ENCODE peak calls at places on chromosomes 4 and X, in eight cellular contexts. One of them, this sample, is unnamed.

GRCh38 chr4:24963277-24963676 is 50.4 kb upstream of the CCDC149 start:
- DNase-seq in stomach: no peak
- DNase-seq in SK-N-SH: no peak
- DNase-seq in GM12878: no peak
- DNase-seq in A549: no peak
- DNase-seq in suprapubic skin: no peak
- DNase-seq in transverse colon: no peak
- DNase-seq in ovary: no peak
- DNase-seq in this sample: no peak

GRCh38 chr4:100738388-100739165 is 220.8 kb upstream of the EMCN start:
- DNase-seq in SK-N-SH: no peak
- DNase-seq in A549: peak
- DNase-seq in transverse colon: peak
- DNase-seq in suprapubic skin: no peak
- DNase-seq in stomach: peak
- DNase-seq in GM12878: no peak
- DNase-seq in ovary: no peak
- DNase-seq in this sample: peak

GRCh38 chr4:150115851-150116250 is 37.6 kb downstream of the DCLK2 start:
- DNase-seq in A549: no peak
- DNase-seq in stomach: no peak
- DNase-seq in ovary: no peak
- DNase-seq in SK-N-SH: no peak
- DNase-seq in GM12878: no peak
- DNase-seq in transverse colon: no peak
- DNase-seq in suprapubic skin: no peak
- DNase-seq in this sample: no peak

GRCh38 chrX:107731831-107732502 is 43.6 kb downstream of the TSC22D3 start:
- DNase-seq in stomach: peak
- DNase-seq in A549: peak
- DNase-seq in transverse colon: peak
- DNase-seq in ovary: peak
- DNase-seq in SK-N-SH: peak
- DNase-seq in GM12878: no peak
- DNase-seq in suprapubic skin: no peak
- DNase-seq in this sample: peak

GRCh38 chr4:172858731-172859230 is 309.8 kb upstream of the GALNT7 start:
- DNase-seq in A549: no peak
- DNase-seq in GM12878: no peak
- DNase-seq in stomach: no peak
- DNase-seq in SK-N-SH: no peak
- DNase-seq in ovary: no peak
- DNase-seq in suprapubic skin: no peak
- DNase-seq in transverse colon: no peak
- DNase-seq in this sample: no peak

GRCh38 chr4:73676881-73677323 is 56.7 kb upstream of the RASSF6 start:
- DNase-seq in suprapubic skin: no peak
- DNase-seq in GM12878: peak
- DNase-seq in A549: peak
- DNase-seq in transverse colon: no peak
- DNase-seq in stomach: no peak
- DNase-seq in SK-N-SH: no peak
- DNase-seq in ovary: no peak
- DNase-seq in this sample: no peak

GRCh38 chr4:126697748-126698147 is 935.0 kb upstream of the INTU start:
- DNase-seq in GM12878: no peak
- DNase-seq in ovary: no peak
- DNase-seq in stomach: no peak
- DNase-seq in suprapubic skin: no peak
- DNase-seq in A549: no peak
- DNase-seq in transverse colon: no peak
- DNase-seq in SK-N-SH: no peak
- DNase-seq in this sample: no peak

GRCh38 chr4:163331629-163332360 is 601 bp downstream of the NPY1R start:
- DNase-seq in A549: no peak
- DNase-seq in GM12878: no peak
- DNase-seq in suprapubic skin: no peak
- DNase-seq in ovary: peak
- DNase-seq in transverse colon: peak
- DNase-seq in SK-N-SH: peak
- DNase-seq in stomach: no peak
- DNase-seq in this sample: no peak

GRCh38 chr4:8765084-8765483 is 106.6 kb downstream of the HMX1 start:
- DNase-seq in stomach: no peak
- DNase-seq in SK-N-SH: no peak
- DNase-seq in suprapubic skin: peak
- DNase-seq in ovary: no peak
- DNase-seq in A549: no peak
- DNase-seq in GM12878: no peak
- DNase-seq in transverse colon: no peak
- DNase-seq in this sample: peak

GRCh38 chr4:85166318-85166717 is 199.8 kb upstream of the WDFY3 start:
- DNase-seq in transverse colon: peak
- DNase-seq in A549: peak
- DNase-seq in SK-N-SH: no peak
- DNase-seq in stomach: no peak
- DNase-seq in GM12878: no peak
- DNase-seq in suprapubic skin: no peak
- DNase-seq in ovary: no peak
- DNase-seq in this sample: no peak

GRCh38 chr4:187302456-187302855 is 578.8 kb upstream of the FAT1 start:
- DNase-seq in SK-N-SH: no peak
- DNase-seq in stomach: no peak
- DNase-seq in ovary: no peak
- DNase-seq in GM12878: no peak
- DNase-seq in transverse colon: no peak
- DNase-seq in suprapubic skin: no peak
- DNase-seq in A549: no peak
- DNase-seq in this sample: no peak

GRCh38 chrX:15911729-15912550 is 57.3 kb upstream of the AP1S2 start:
- DNase-seq in GM12878: no peak
- DNase-seq in ovary: no peak
- DNase-seq in transverse colon: no peak
- DNase-seq in SK-N-SH: no peak
- DNase-seq in suprapubic skin: no peak
- DNase-seq in stomach: no peak
- DNase-seq in A549: peak
- DNase-seq in this sample: no peak

DNA sequence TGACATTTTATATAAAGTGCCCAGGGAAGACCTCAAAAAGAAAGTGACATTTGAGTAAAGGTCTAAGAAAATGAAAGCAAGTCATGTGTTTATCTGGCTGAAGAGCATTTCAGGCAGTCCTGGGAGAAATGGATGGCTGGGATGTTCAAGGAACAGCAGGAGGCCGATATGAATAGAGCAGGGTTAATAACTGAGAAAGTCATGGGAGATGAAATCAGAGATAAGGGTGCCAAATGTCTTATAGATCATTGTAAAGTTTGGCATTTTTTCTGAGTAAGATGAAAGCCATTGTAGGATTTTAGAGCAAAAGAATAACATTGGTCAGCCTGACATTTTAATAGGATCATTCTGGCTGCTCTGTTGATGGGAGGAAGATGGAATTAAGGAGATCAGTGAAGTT is 18.4 kb downstream of the AIMP1 start:
- DNase-seq in transverse colon: no peak
- DNase-seq in suprapubic skin: no peak
- DNase-seq in stomach: no peak
- DNase-seq in ovary: no peak
- DNase-seq in SK-N-SH: no peak
- DNase-seq in A549: no peak
- DNase-seq in GM12878: no peak
- DNase-seq in this sample: no peak
- TF ChIP-seq EP300 in transverse colon: no peak
- TF ChIP-seq EP300 in suprapubic skin: no peak
- TF ChIP-seq EP300 in stomach: no peak
- TF ChIP-seq EP300 in ovary: no peak
- TF ChIP-seq EP300 in SK-N-SH: no peak
- TF ChIP-seq EP300 in A549: no peak
- TF ChIP-seq EP300 in GM12878: no peak
- TF ChIP-seq EP300 in this sample: no peak

DNA sequence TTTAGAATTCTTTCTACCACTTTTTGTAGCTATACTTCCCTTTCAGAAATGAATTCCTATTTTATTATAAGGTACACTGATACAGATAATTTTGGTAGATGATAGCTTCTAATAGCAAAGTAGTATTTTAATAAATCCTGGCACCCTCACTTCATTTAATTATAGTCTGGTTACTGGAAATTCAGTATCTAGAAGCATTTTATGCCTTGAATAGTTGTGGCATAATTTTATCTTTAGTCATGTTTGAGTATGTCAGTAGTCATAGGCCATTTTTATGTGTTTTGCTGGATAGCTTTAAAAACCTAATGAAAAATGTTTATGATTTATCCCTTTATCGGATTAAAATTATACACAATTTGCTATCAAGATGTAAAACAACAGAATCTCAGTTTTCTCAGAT is 92.3 kb downstream of the DIAPH2 start:
- DNase-seq in GM12878: no peak
- DNase-seq in transverse colon: no peak
- DNase-seq in stomach: no peak
- DNase-seq in A549: no peak
- DNase-seq in suprapubic skin: no peak
- DNase-seq in ovary: no peak
- DNase-seq in SK-N-SH: no peak
- DNase-seq in this sample: no peak
- TF ChIP-seq EP300 in GM12878: no peak
- TF ChIP-seq EP300 in transverse colon: no peak
- TF ChIP-seq EP300 in stomach: no peak
- TF ChIP-seq EP300 in A549: no peak
- TF ChIP-seq EP300 in suprapubic skin: no peak
- TF ChIP-seq EP300 in ovary: no peak
- TF ChIP-seq EP300 in SK-N-SH: no peak
- TF ChIP-seq EP300 in this sample: no peak

GRCh38 chr4:147157860-147158701 is 212.4 kb upstream of the TTC29 start:
- DNase-seq in GM12878: no peak
- DNase-seq in suprapubic skin: peak
- DNase-seq in transverse colon: peak
- DNase-seq in A549: peak
- DNase-seq in stomach: peak
- DNase-seq in SK-N-SH: peak
- DNase-seq in ovary: peak
- DNase-seq in this sample: no peak

GRCh38 chr4:147163311-147163710 is 217.6 kb upstream of the TTC29 start:
- DNase-seq in transverse colon: no peak
- DNase-seq in ovary: no peak
- DNase-seq in GM12878: no peak
- DNase-seq in stomach: no peak
- DNase-seq in A549: no peak
- DNase-seq in SK-N-SH: no peak
- DNase-seq in suprapubic skin: no peak
- DNase-seq in this sample: no peak

DNA sequence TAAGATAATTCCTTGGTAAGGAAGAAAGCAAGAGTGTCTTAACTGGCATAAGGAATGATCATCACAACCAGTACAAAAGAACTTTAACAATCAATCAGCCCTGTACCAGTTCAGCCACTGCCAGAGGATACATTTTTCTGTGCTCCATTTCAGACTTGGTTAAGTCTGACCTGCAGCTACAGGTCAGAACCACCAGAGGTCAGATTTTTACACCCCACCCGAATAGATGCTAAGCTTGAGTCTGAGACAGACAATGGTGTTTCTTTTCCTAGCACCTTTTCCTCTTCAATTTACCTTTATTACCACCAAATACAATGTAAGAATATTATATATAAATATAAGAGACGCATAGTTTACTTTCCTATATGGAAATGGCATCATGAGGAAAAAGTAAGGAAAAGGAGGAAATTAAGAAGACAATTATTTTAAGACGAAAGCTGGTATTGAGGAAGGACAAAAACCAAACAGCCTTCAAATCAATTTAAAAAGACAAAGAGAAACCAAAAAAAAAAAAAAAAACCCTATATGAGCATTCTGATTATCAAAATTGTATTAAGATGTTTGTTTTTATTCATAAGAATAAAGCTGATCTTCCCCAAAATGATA is 215.3 kb upstream of the TTC29 start:
- DNase-seq in A549: peak
- DNase-seq in SK-N-SH: peak
- DNase-seq in ovary: peak
- DNase-seq in transverse colon: no peak
- DNase-seq in GM12878: no peak
- DNase-seq in stomach: no peak
- DNase-seq in suprapubic skin: no peak
- DNase-seq in this sample: no peak
- TF ChIP-seq EP300 in A549: no peak
- TF ChIP-seq EP300 in SK-N-SH: no peak
- TF ChIP-seq EP300 in ovary: no peak
- TF ChIP-seq EP300 in transverse colon: no peak
- TF ChIP-seq EP300 in GM12878: no peak
- TF ChIP-seq EP300 in stomach: no peak
- TF ChIP-seq EP300 in suprapubic skin: no peak
- TF ChIP-seq EP300 in this sample: no peak

DNA sequence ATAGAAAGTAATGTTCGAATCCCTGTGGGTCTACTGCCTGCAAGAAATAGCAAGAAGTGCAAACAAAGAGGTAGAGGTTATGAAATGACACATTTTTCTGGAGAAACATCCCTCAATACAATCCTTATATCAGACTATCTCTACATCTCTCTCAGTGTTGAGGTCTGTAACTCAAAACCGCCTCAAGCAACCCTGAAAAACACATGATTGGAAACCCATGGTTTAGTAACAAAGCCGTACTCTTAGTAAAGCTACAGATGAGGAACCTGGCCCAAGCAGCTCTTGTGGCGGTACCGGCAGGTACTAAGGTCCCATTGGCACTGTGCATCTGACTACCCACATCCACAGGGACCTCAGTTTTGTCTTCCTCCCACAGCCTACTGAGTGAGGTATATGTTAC is 53.9 kb downstream of the IRF2 start:
- DNase-seq in stomach: no peak
- DNase-seq in transverse colon: no peak
- DNase-seq in ovary: no peak
- DNase-seq in SK-N-SH: no peak
- DNase-seq in A549: no peak
- DNase-seq in suprapubic skin: no peak
- DNase-seq in GM12878: peak
- DNase-seq in this sample: no peak
- TF ChIP-seq EP300 in stomach: no peak
- TF ChIP-seq EP300 in transverse colon: no peak
- TF ChIP-seq EP300 in ovary: no peak
- TF ChIP-seq EP300 in SK-N-SH: no peak
- TF ChIP-seq EP300 in A549: no peak
- TF ChIP-seq EP300 in suprapubic skin: no peak
- TF ChIP-seq EP300 in GM12878: no peak
- TF ChIP-seq EP300 in this sample: no peak